ENCODE peak calls at places on chromosomes 2 and 18, in five cellular contexts. L is fibroblast of lung, X is GM20000, K is endodermal cell, D is fibroblast of pulmonary artery. T is an unnamed sample.
A peak's percentile ranks its signal among the peaks of the same experiment; 100 is the strongest.

GRCh38 chr18:59837586-59837985 is 62.2 kb upstream of the PMAIP1 start:
- DNase-seq in K (peak; percentile 80), L (peak; percentile 75), X (peak; percentile 63), D (peak; percentile 77), T (peak; percentile 70)

GRCh38 chr2:151766421-151767153 is 32.3 kb upstream of the NEB start:
- DNase-seq in K (no peak), L (no peak), D (peak; percentile 11), X (peak; percentile 45), T (no peak)

GRCh38 chr2:24385366-24385765 is 25.0 kb upstream of the ITSN2 start:
- DNase-seq in K (no peak), D (no peak), L (no peak), X (no peak), T (no peak)

GRCh38 chr2:43224571-43225092 is 1.8 kb downstream of the ZFP36L2 start:
- DNase-seq in L (peak; percentile 49), K (peak; percentile 66), X (peak; percentile 60), D (peak; percentile 55), T (no peak)

GRCh38 chr18:44343570-44343969 is 337.1 kb upstream of the SETBP1 start:
- DNase-seq in X (no peak), K (no peak), D (no peak), L (no peak), T (no peak)

GRCh38 chr2:125745514-125745913 is 910.4 kb upstream of the GYPC start:
- DNase-seq in D (peak; percentile 3), L (peak; percentile 3), K (peak; percentile 87), X (no peak), T (peak; percentile 79)

GRCh38 chr2:71609441-71609840 is 156.1 kb downstream of the DYSF start:
- DNase-seq in K (peak; percentile 13), L (no peak), X (no peak), D (peak; percentile 20), T (no peak)

GRCh38 chr2:11073251-11073650 is 82.0 kb upstream of the SLC66A3 start:
- DNase-seq in X (no peak), L (peak; percentile 52), K (peak; percentile 94), D (peak; percentile 48), T (peak; percentile 87)

GRCh38 chr2:207315131-207315530 is 149.4 kb upstream of the KLF7 start:
- DNase-seq in K (no peak), D (peak; percentile 36), X (no peak), L (no peak), T (no peak)

GRCh38 chr2:26940001-26940400 is 30.4 kb upstream of the MAPRE3 start:
- DNase-seq in X (no peak), L (no peak), K (no peak), D (no peak), T (no peak)

DNA sequence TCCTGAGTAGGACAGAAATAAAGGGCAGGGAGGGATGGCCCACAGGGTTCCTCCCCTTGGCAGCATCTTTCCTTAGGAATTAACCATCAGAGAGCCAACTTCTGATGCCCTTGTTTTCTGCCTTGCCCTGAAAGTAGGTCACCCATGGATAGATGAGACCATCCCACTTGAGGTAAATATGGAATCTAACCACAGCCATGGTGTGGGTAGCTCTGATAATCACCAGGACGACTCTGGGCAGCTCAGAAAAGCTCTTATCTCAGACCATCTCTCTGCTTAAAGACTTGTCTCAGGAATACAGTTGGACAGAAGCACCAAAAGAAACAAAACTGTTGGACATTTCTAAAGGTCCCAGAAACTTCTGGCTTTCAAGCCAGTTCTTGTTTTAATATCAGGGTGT is 101.4 kb upstream of the CELF4 start:
- DNase-seq in K (no peak), L (no peak), D (no peak), X (no peak), T (no peak)
- TF ChIP-seq CTCF in K (no peak), L (no peak), D (no peak), X (no peak), T (no peak)

DNA sequence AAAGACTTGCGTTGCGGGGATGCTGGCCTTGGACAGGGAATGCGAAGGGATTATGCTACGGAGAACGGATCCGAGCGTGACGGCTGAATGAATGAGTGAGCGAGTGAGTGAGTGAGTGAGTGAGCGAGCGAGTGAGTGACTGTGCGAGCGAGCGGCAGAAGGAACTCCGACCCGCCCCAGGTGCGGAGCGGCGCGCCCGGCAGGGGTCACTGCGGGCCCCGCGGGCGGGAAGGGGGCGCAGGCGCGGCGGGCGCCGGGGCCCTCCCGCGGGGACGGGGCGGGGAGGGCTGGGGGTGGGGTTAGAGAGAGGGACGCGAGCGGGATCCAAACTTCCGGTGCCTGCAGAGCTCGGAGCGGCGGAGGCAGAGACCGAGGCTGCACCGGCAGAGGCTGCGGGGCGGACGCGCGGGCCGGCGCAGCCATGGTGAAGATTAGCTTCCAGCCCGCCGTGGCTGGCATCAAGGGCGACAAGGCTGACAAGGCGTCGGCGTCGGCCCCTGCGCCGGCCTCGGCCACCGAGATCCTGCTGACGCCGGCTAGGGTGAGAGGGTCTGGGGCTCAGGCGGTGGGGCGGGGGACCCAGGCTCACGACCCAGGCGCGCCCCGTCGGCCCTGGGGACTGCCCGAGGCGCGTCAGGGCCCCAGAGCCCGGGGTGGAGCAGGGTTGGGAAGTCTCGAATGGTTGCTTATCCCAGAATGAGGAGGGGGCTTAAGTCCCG is at the start of gene ITM2C:
- DNase-seq in K (peak; percentile 92), X (peak; percentile 94), L (peak; percentile 66), D (peak; percentile 67), T (peak; percentile 82)
- TF ChIP-seq CTCF in K (peak; percentile 60), X (peak; percentile 55), L (peak; percentile 18), D (peak; percentile 17), T (peak; percentile 36)

GRCh38 chr2:8628179-8628869 is 53.5 kb upstream of the ID2 start:
- DNase-seq in K (peak; percentile 72), L (no peak), X (peak; percentile 51), D (no peak), T (peak; percentile 62)
- TF ChIP-seq CTCF in K (peak; percentile 52), L (no peak), X (no peak), D (no peak), T (peak; percentile 54)

DNA sequence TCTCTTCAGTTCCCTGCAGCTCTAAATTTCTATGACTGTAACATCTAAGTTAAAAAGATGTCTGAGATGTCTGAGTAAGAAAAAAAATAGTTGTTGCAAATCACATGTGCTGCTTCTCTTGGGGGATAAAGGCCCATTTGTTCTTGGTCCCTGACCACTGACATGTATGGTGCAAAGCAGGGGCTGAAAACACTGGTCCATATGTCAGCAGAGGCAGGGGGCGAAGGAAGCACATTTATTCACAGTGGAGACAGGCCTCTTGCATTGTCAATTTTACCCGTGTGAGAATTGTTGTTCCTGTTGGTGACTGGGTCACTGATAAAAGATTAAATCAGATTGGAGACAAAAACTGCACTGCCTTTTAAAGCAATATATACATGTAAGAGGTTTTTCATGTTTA is 38.7 kb downstream of the PRKCE start:
- DNase-seq in L (no peak), X (peak; percentile 17), K (peak; percentile 28), D (no peak), T (no peak)
- TF ChIP-seq CTCF in L (no peak), X (no peak), K (no peak), D (no peak), T (no peak)